ENCODE peak calls at places on chromosome 10, in five cellular contexts. H, P, D, M and X are unnamed samples.

GRCh38 chr10:133394801-133395221 is 854 bp downstream of the MTG1 start:
- DNase-seq in H (no peak), P (peak), D (no peak), M (no peak), X (peak)

GRCh38 chr10:92901819-92902234 is 53.5 kb downstream of the EXOC6 start:
- DNase-seq in H (no peak), P (peak), D (no peak), M (no peak), X (no peak)

GRCh38 chr10:108638225-108638624 is 1285.1 kb downstream of the XPNPEP1 start:
- DNase-seq in H (no peak), P (no peak), D (no peak), M (no peak), X (no peak)

GRCh38 chr10:69265521-69265920 is 12.8 kb upstream of the HK1 start:
- DNase-seq in H (no peak), P (no peak), D (no peak), M (no peak), X (no peak)

GRCh38 chr10:51867956-51868355 is 168.6 kb upstream of the CSTF2T start:
- DNase-seq in H (peak), P (no peak), D (no peak), M (no peak), X (no peak)

GRCh38 chr10:126668505-126668904 is 2.0 kb downstream of the C10orf90 start:
- DNase-seq in H (no peak), P (no peak), D (no peak), M (no peak), X (no peak)

GRCh38 chr10:7444576-7445226 is 33.9 kb upstream of the SFMBT2 start:
- DNase-seq in H (no peak), P (peak), D (no peak), M (no peak), X (no peak)

GRCh38 chr10:127210936-127211335 is 14.5 kb upstream of the INSYN2A start:
- DNase-seq in H (no peak), P (no peak), D (no peak), M (no peak), X (no peak)

GRCh38 chr10:128779457-128779856 is 653.2 kb upstream of the MKI67 start:
- DNase-seq in H (no peak), P (no peak), D (no peak), M (no peak), X (no peak)

GRCh38 chr10:132363921-132364593 is 32.1 kb downstream of the LRRC27 start:
- DNase-seq in H (no peak), P (peak), D (no peak), M (no peak), X (peak)

GRCh38 chr10:87058171-87058570 is 36.5 kb downstream of the GLUD1 start:
- DNase-seq in H (no peak), P (no peak), D (no peak), M (no peak), X (no peak)

GRCh38 chr10:5575482-5576153 is 50.9 kb downstream of the CALML3 start:
- DNase-seq in H (peak), P (no peak), D (no peak), M (no peak), X (no peak)

GRCh38 chr10:82020999-82021398 is 146.0 kb downstream of the NRG3 start:
- DNase-seq in H (no peak), P (no peak), D (no peak), M (no peak), X (no peak)

GRCh38 chr10:86079088-86079487 is 287.5 kb downstream of the GRID1 start:
- DNase-seq in H (no peak), P (no peak), D (no peak), M (no peak), X (no peak)